ENCODE peak calls at places on chromosome 9, in five cellular contexts. One of them, this sample, is unnamed.

GRCh38 chr9:83715794-83716193 is 8.0 kb upstream of the UBQLN1 start:
- DNase-seq in CD4-positive, alpha-beta memory T cell: no peak
- DNase-seq in aorta: no peak
- DNase-seq in right cardiac atrium: no peak
- DNase-seq in esophagus squamous epithelium: no peak
- DNase-seq in this sample: no peak

GRCh38 chr9:126979461-126979860 is 64.9 kb downstream of the RALGPS1 start:
- DNase-seq in CD4-positive, alpha-beta memory T cell: no peak
- DNase-seq in aorta: no peak
- DNase-seq in right cardiac atrium: no peak
- DNase-seq in esophagus squamous epithelium: no peak
- DNase-seq in this sample: no peak

GRCh38 chr9:88303785-88304495 is 84.3 kb upstream of the SPIN1 start:
- DNase-seq in CD4-positive, alpha-beta memory T cell: no peak
- DNase-seq in aorta: peak; percentile 35
- DNase-seq in right cardiac atrium: no peak
- DNase-seq in esophagus squamous epithelium: no peak
- DNase-seq in this sample: no peak

GRCh38 chr9:134959971-134960310 is 42.2 kb upstream of the FCN1 start:
- DNase-seq in CD4-positive, alpha-beta memory T cell: no peak
- DNase-seq in aorta: peak; percentile 58
- DNase-seq in right cardiac atrium: no peak
- DNase-seq in esophagus squamous epithelium: no peak
- DNase-seq in this sample: no peak

GRCh38 chr9:37350486-37351190 is 71.9 kb upstream of the GRHPR start:
- DNase-seq in CD4-positive, alpha-beta memory T cell: no peak
- DNase-seq in aorta: no peak
- DNase-seq in right cardiac atrium: no peak
- DNase-seq in esophagus squamous epithelium: no peak
- DNase-seq in this sample: peak; percentile 23

GRCh38 chr9:88722753-88723152 is 187.8 kb downstream of the NXNL2 start:
- DNase-seq in CD4-positive, alpha-beta memory T cell: no peak
- DNase-seq in aorta: no peak
- DNase-seq in right cardiac atrium: no peak
- DNase-seq in esophagus squamous epithelium: no peak
- DNase-seq in this sample: peak; percentile 23

GRCh38 chr9:99167120-99167519 is 54.6 kb downstream of the ALG2 start:
- DNase-seq in CD4-positive, alpha-beta memory T cell: no peak
- DNase-seq in aorta: no peak
- DNase-seq in right cardiac atrium: no peak
- DNase-seq in esophagus squamous epithelium: no peak
- DNase-seq in this sample: no peak

GRCh38 chr9:8408575-8409190 is 609.1 kb upstream of the DMAC1 start:
- DNase-seq in CD4-positive, alpha-beta memory T cell: no peak
- DNase-seq in aorta: no peak
- DNase-seq in right cardiac atrium: no peak
- DNase-seq in esophagus squamous epithelium: no peak
- DNase-seq in this sample: no peak

GRCh38 chr9:14522627-14523379 is 170.4 kb downstream of the ZDHHC21 start:
- DNase-seq in CD4-positive, alpha-beta memory T cell: no peak
- DNase-seq in aorta: no peak
- DNase-seq in right cardiac atrium: no peak
- DNase-seq in esophagus squamous epithelium: no peak
- DNase-seq in this sample: no peak

GRCh38 chr9:121738969-121739368 is 87.5 kb downstream of the DAB2IP start:
- DNase-seq in CD4-positive, alpha-beta memory T cell: no peak
- DNase-seq in aorta: no peak
- DNase-seq in right cardiac atrium: no peak
- DNase-seq in esophagus squamous epithelium: no peak
- DNase-seq in this sample: no peak

GRCh38 chr9:37963936-37964739 is 60.2 kb upstream of the SLC25A51 start:
- DNase-seq in CD4-positive, alpha-beta memory T cell: no peak
- DNase-seq in aorta: peak; percentile 90
- DNase-seq in right cardiac atrium: no peak
- DNase-seq in esophagus squamous epithelium: no peak
- DNase-seq in this sample: no peak

GRCh38 chr9:127004946-127005769 is 90.6 kb downstream of the RALGPS1 start:
- DNase-seq in CD4-positive, alpha-beta memory T cell: peak; percentile 78
- DNase-seq in aorta: no peak
- DNase-seq in right cardiac atrium: no peak
- DNase-seq in esophagus squamous epithelium: no peak
- DNase-seq in this sample: peak; percentile 60

GRCh38 chr9:131980267-131980916 is 99.3 kb downstream of the MED27 start:
- DNase-seq in CD4-positive, alpha-beta memory T cell: no peak
- DNase-seq in aorta: no peak
- DNase-seq in right cardiac atrium: no peak
- DNase-seq in esophagus squamous epithelium: no peak
- DNase-seq in this sample: peak; percentile 27

GRCh38 chr9:77999231-77999631 is 32.4 kb downstream of the GNAQ start:
- DNase-seq in CD4-positive, alpha-beta memory T cell: no peak
- DNase-seq in aorta: no peak
- DNase-seq in right cardiac atrium: no peak
- DNase-seq in esophagus squamous epithelium: no peak
- DNase-seq in this sample: peak; percentile 19

GRCh38 chr9:114286146-114286679 is 36.7 kb upstream of the ORM1 start:
- DNase-seq in CD4-positive, alpha-beta memory T cell: no peak
- DNase-seq in aorta: no peak
- DNase-seq in right cardiac atrium: no peak
- DNase-seq in esophagus squamous epithelium: no peak
- DNase-seq in this sample: no peak

GRCh38 chr9:126439402-126439765 is 112.8 kb downstream of the MVB12B start:
- DNase-seq in CD4-positive, alpha-beta memory T cell: no peak
- DNase-seq in aorta: no peak
- DNase-seq in right cardiac atrium: no peak
- DNase-seq in esophagus squamous epithelium: no peak
- DNase-seq in this sample: peak; percentile 41

GRCh38 chr9:135145312-135145711 is 57.8 kb downstream of the OLFM1 start:
- DNase-seq in CD4-positive, alpha-beta memory T cell: no peak
- DNase-seq in aorta: no peak
- DNase-seq in right cardiac atrium: no peak
- DNase-seq in esophagus squamous epithelium: no peak
- DNase-seq in this sample: no peak

GRCh38 chr9:86521936-86522335 is 167.7 kb upstream of the TUT7 start:
- DNase-seq in CD4-positive, alpha-beta memory T cell: no peak
- DNase-seq in aorta: no peak
- DNase-seq in right cardiac atrium: no peak
- DNase-seq in esophagus squamous epithelium: no peak
- DNase-seq in this sample: peak; percentile 12

GRCh38 chr9:107755267-107755666 is 265.7 kb upstream of the KLF4 start:
- DNase-seq in CD4-positive, alpha-beta memory T cell: no peak
- DNase-seq in aorta: no peak
- DNase-seq in right cardiac atrium: no peak
- DNase-seq in esophagus squamous epithelium: no peak
- DNase-seq in this sample: no peak

GRCh38 chr9:108963459-108964143 is 29.4 kb downstream of the ABITRAM start:
- DNase-seq in CD4-positive, alpha-beta memory T cell: no peak
- DNase-seq in aorta: no peak
- DNase-seq in right cardiac atrium: no peak
- DNase-seq in esophagus squamous epithelium: no peak
- DNase-seq in this sample: peak; percentile 5

GRCh38 chr9:37999501-38000189 is 69.4 kb downstream of the SHB start:
- DNase-seq in CD4-positive, alpha-beta memory T cell: no peak
- DNase-seq in aorta: peak; percentile 51
- DNase-seq in right cardiac atrium: no peak
- DNase-seq in esophagus squamous epithelium: no peak
- DNase-seq in this sample: no peak

GRCh38 chr9:74770508-74771261 is 117.0 kb downstream of the TRPM6 start:
- DNase-seq in CD4-positive, alpha-beta memory T cell: peak; percentile 36
- DNase-seq in aorta: no peak
- DNase-seq in right cardiac atrium: peak; percentile 37
- DNase-seq in esophagus squamous epithelium: no peak
- DNase-seq in this sample: peak; percentile 36

GRCh38 chr9:70411930-70412677 is 2.4 kb downstream of the KLF9 start:
- DNase-seq in CD4-positive, alpha-beta memory T cell: peak; percentile 53
- DNase-seq in aorta: peak; percentile 85
- DNase-seq in right cardiac atrium: peak; percentile 87
- DNase-seq in esophagus squamous epithelium: peak; percentile 6
- DNase-seq in this sample: no peak

GRCh38 chr9:137085918-137086530 is 761 bp upstream of the MAN1B1 start:
- DNase-seq in CD4-positive, alpha-beta memory T cell: no peak
- DNase-seq in aorta: peak; percentile 88
- DNase-seq in right cardiac atrium: peak; percentile 87
- DNase-seq in esophagus squamous epithelium: no peak
- DNase-seq in this sample: peak; percentile 37

GRCh38 chr9:129580211-129580915 is 40.5 kb downstream of the C9orf50 start:
- DNase-seq in CD4-positive, alpha-beta memory T cell: no peak
- DNase-seq in aorta: no peak
- DNase-seq in right cardiac atrium: no peak
- DNase-seq in esophagus squamous epithelium: no peak
- DNase-seq in this sample: no peak

GRCh38 chr9:134648701-134649525 is 7.3 kb downstream of the COL5A1 start:
- DNase-seq in CD4-positive, alpha-beta memory T cell: no peak
- DNase-seq in aorta: no peak
- DNase-seq in right cardiac atrium: peak; percentile 31
- DNase-seq in esophagus squamous epithelium: no peak
- DNase-seq in this sample: no peak

GRCh38 chr9:109411818-109412352 is 86.2 kb downstream of the PTPN3 start:
- DNase-seq in CD4-positive, alpha-beta memory T cell: no peak
- DNase-seq in aorta: no peak
- DNase-seq in right cardiac atrium: no peak
- DNase-seq in esophagus squamous epithelium: no peak
- DNase-seq in this sample: peak; percentile 37

GRCh38 chr9:110340306-110340705 is 2.6 kb upstream of the TXNDC8 start:
- DNase-seq in CD4-positive, alpha-beta memory T cell: no peak
- DNase-seq in aorta: no peak
- DNase-seq in right cardiac atrium: no peak
- DNase-seq in esophagus squamous epithelium: no peak
- DNase-seq in this sample: peak; percentile 21

GRCh38 chr9:97553841-97554240 is 52.4 kb downstream of the TMOD1 start:
- DNase-seq in CD4-positive, alpha-beta memory T cell: no peak
- DNase-seq in aorta: no peak
- DNase-seq in right cardiac atrium: no peak
- DNase-seq in esophagus squamous epithelium: no peak
- DNase-seq in this sample: no peak

GRCh38 chr9:112059980-112060348 is 115.1 kb downstream of the SUSD1 start:
- DNase-seq in CD4-positive, alpha-beta memory T cell: no peak
- DNase-seq in aorta: no peak
- DNase-seq in right cardiac atrium: no peak
- DNase-seq in esophagus squamous epithelium: no peak
- DNase-seq in this sample: no peak
- H3K4me1 ChIP-seq in CD4-positive, alpha-beta memory T cell: peaks cover 15% of the 10 kb centered on the region
- H3K4me1 ChIP-seq in aorta: no peaks in the 10 kb centered on the region
- H3K4me1 ChIP-seq in right cardiac atrium: peaks cover 11% of the 10 kb centered on the region
- H3K4me1 ChIP-seq in esophagus squamous epithelium: peaks cover 13% of the 10 kb centered on the region
- H3K4me1 ChIP-seq in this sample: no peaks in the 10 kb centered on the region

GRCh38 chr9:16192403-16193017 is 639.7 kb downstream of the CCDC171 start:
- DNase-seq in CD4-positive, alpha-beta memory T cell: no peak
- DNase-seq in aorta: no peak
- DNase-seq in right cardiac atrium: no peak
- DNase-seq in esophagus squamous epithelium: no peak
- DNase-seq in this sample: no peak

GRCh38 chr9:16202221-16202620 is 649.4 kb downstream of the CCDC171 start:
- DNase-seq in CD4-positive, alpha-beta memory T cell: no peak
- DNase-seq in aorta: no peak
- DNase-seq in right cardiac atrium: no peak
- DNase-seq in esophagus squamous epithelium: no peak
- DNase-seq in this sample: no peak

GRCh38 chr9:16202913-16203734 is 650.3 kb downstream of the CCDC171 start:
- DNase-seq in CD4-positive, alpha-beta memory T cell: no peak
- DNase-seq in aorta: no peak
- DNase-seq in right cardiac atrium: no peak
- DNase-seq in esophagus squamous epithelium: no peak
- DNase-seq in this sample: peak; percentile 95

GRCh38 chr9:16196206-16196605 is 643.4 kb downstream of the CCDC171 start:
- DNase-seq in CD4-positive, alpha-beta memory T cell: no peak
- DNase-seq in aorta: no peak
- DNase-seq in right cardiac atrium: no peak
- DNase-seq in esophagus squamous epithelium: no peak
- DNase-seq in this sample: no peak

GRCh38 chr9:16197578-16198370 is 644.9 kb downstream of the CCDC171 start:
- DNase-seq in CD4-positive, alpha-beta memory T cell: no peak
- DNase-seq in aorta: no peak
- DNase-seq in right cardiac atrium: no peak
- DNase-seq in esophagus squamous epithelium: no peak
- DNase-seq in this sample: no peak
- H3K27ac ChIP-seq in CD4-positive, alpha-beta memory T cell: no peak overlapping the region
- H3K27ac ChIP-seq in aorta: peak overlapping the region; percentile 22
- H3K27ac ChIP-seq in right cardiac atrium: no peak overlapping the region
- H3K27ac ChIP-seq in esophagus squamous epithelium: no peak overlapping the region
- H3K27ac ChIP-seq in this sample: no peak overlapping the region

DNA sequence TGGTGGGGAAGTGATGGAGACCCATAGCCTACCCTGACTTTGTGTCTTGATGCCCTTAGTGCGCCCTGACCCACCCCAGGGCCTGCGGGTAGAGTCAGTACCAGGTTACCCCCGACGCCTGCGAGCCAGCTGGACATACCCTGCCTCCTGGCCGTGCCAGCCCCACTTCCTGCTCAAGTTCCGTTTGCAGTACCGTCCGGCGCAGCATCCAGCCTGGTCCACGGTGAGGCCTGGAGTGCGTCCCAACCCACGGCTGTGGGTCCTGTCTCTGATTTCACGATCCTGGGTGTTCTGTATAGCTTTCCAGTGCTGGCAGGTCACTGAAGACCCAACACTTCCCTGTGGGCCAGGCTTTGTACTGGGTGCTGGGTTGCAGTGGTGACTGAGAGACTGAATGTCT is 4.0 kb downstream of the CCL27 start:
- DNase-seq in CD4-positive, alpha-beta memory T cell: no peak
- DNase-seq in aorta: no peak
- DNase-seq in right cardiac atrium: peak; percentile 34
- DNase-seq in esophagus squamous epithelium: no peak
- DNase-seq in this sample: no peak
- H3K4me1 ChIP-seq in CD4-positive, alpha-beta memory T cell: peaks cover 34% of the 10 kb centered on the region
- H3K4me1 ChIP-seq in aorta: no peaks in the 10 kb centered on the region
- H3K4me1 ChIP-seq in right cardiac atrium: peaks cover 10% of the 10 kb centered on the region
- H3K4me1 ChIP-seq in esophagus squamous epithelium: peaks cover 9% of the 10 kb centered on the region
- H3K4me1 ChIP-seq in this sample: peaks cover 17% of the 10 kb centered on the region

GRCh38 chr9:95516221-95516735 is 493 bp downstream of the PTCH1 start:
- DNase-seq in CD4-positive, alpha-beta memory T cell: no peak
- DNase-seq in aorta: no peak
- DNase-seq in right cardiac atrium: no peak
- DNase-seq in esophagus squamous epithelium: no peak
- DNase-seq in this sample: no peak
- H3K27ac ChIP-seq in CD4-positive, alpha-beta memory T cell: no peak overlapping the region
- H3K27ac ChIP-seq in aorta: no peak overlapping the region
- H3K27ac ChIP-seq in right cardiac atrium: peak overlapping the region; percentile 25
- H3K27ac ChIP-seq in esophagus squamous epithelium: no peak overlapping the region
- H3K27ac ChIP-seq in this sample: no peak overlapping the region

GRCh38 chr9:128054090-128054489 is 13.0 kb downstream of the NAIF1 start:
- DNase-seq in CD4-positive, alpha-beta memory T cell: no peak
- DNase-seq in aorta: no peak
- DNase-seq in right cardiac atrium: no peak
- DNase-seq in esophagus squamous epithelium: no peak
- DNase-seq in this sample: no peak

GRCh38 chr9:128055222-128056040 is 11.7 kb downstream of the NAIF1 start:
- DNase-seq in CD4-positive, alpha-beta memory T cell: no peak
- DNase-seq in aorta: no peak
- DNase-seq in right cardiac atrium: peak; percentile 65
- DNase-seq in esophagus squamous epithelium: no peak
- DNase-seq in this sample: no peak

GRCh38 chr9:128056086-128056485 is 11.0 kb downstream of the NAIF1 start:
- DNase-seq in CD4-positive, alpha-beta memory T cell: no peak
- DNase-seq in aorta: no peak
- DNase-seq in right cardiac atrium: peak; percentile 63
- DNase-seq in esophagus squamous epithelium: no peak
- DNase-seq in this sample: no peak

GRCh38 chr9:128051932-128052734 is 15.0 kb downstream of the NAIF1 start:
- DNase-seq in CD4-positive, alpha-beta memory T cell: no peak
- DNase-seq in aorta: no peak
- DNase-seq in right cardiac atrium: no peak
- DNase-seq in esophagus squamous epithelium: no peak
- DNase-seq in this sample: no peak

GRCh38 chr9:128053560-128053959 is 13.6 kb downstream of the NAIF1 start:
- DNase-seq in CD4-positive, alpha-beta memory T cell: no peak
- DNase-seq in aorta: no peak
- DNase-seq in right cardiac atrium: peak; percentile 67
- DNase-seq in esophagus squamous epithelium: no peak
- DNase-seq in this sample: no peak
- H3K4me1 ChIP-seq in CD4-positive, alpha-beta memory T cell: no peaks in the 10 kb centered on the region
- H3K4me1 ChIP-seq in aorta: no peaks in the 10 kb centered on the region
- H3K4me1 ChIP-seq in right cardiac atrium: no peaks in the 10 kb centered on the region
- H3K4me1 ChIP-seq in esophagus squamous epithelium: peaks cover 21% of the 10 kb centered on the region
- H3K4me1 ChIP-seq in this sample: peaks cover 6% of the 10 kb centered on the region

This sample was measured in cardiac muscle cell.